ENCODE peak calls at places on chromosomes 7 and 10, in seven cellular contexts. G is GM23248, Z is hepatocyte, B is HCT116, Q is MM.1S, S is GM23338, X is PC-3. R is an unnamed sample.

GRCh38 chr10:133156674-133157579 is 3.1 kb upstream of the KNDC1 start:
- DNase-seq in X (no peak), G (no peak), Z (no peak), Q (no peak), B (no peak), S (no peak), R (no peak)

GRCh38 chr10:88800152-88801125 is 2.1 kb upstream of the LIPM start:
- DNase-seq in B (no peak), Q (no peak), G (peak; percentile 72), S (no peak), X (no peak), Z (no peak), R (no peak)

GRCh38 chr7:26937956-26938623 is 73.7 kb upstream of the SKAP2 start:
- DNase-seq in X (peak; percentile 16), B (no peak), Q (no peak), S (no peak), Z (peak; percentile 38), G (peak; percentile 55), R (no peak)

GRCh38 chr7:140230862-140231778 is 54.3 kb upstream of the KDM7A start:
- DNase-seq in Q (peak; percentile 55), Z (peak; percentile 42), G (peak; percentile 56), B (peak; percentile 40), S (peak; percentile 94), X (peak; percentile 63), R (peak; percentile 87)

GRCh38 chr10:12526311-12526710 is 177.0 kb downstream of the CAMK1D start:
- DNase-seq in B (no peak), X (no peak), Z (no peak), S (no peak), Q (no peak), G (no peak), R (no peak)

GRCh38 chr7:140870003-140870402 is 54.7 kb downstream of the BRAF start:
- DNase-seq in X (no peak), B (no peak), Q (no peak), G (no peak), S (no peak), Z (no peak), R (no peak)

GRCh38 chr7:44279286-44279685 is 46.1 kb downstream of the CAMK2B start:
- DNase-seq in G (no peak), B (no peak), X (no peak), Z (no peak), S (no peak), Q (no peak), R (peak; percentile 35)

GRCh38 chr7:26856481-26856880 is 7.9 kb downstream of the SKAP2 start:
- DNase-seq in G (peak; percentile 46), Z (no peak), X (no peak), S (no peak), B (no peak), Q (no peak), R (peak; percentile 7)

GRCh38 chr10:103427866-103428265 is 24.3 kb downstream of the CALHM2 start:
- DNase-seq in Z (no peak), B (no peak), S (no peak), Q (no peak), X (no peak), G (no peak), R (no peak)

GRCh38 chr10:100776671-100777070 is 31.3 kb downstream of the PAX2 start:
- DNase-seq in B (no peak), G (no peak), Z (no peak), Q (no peak), S (peak; percentile 53), X (no peak), R (no peak)

GRCh38 chr7:29119538-29119937 is 26.8 kb downstream of the CPVL start:
- DNase-seq in B (no peak), S (no peak), G (no peak), Q (no peak), Z (no peak), X (no peak), R (no peak)

GRCh38 chr10:44731271-44731670 is 179.9 kb upstream of the TMEM72 start:
- DNase-seq in B (no peak), Z (no peak), Q (peak; percentile 64), X (no peak), S (no peak), G (no peak), R (no peak)

GRCh38 chr10:91883549-91884542 is 25.4 kb downstream of the FGFBP3 start:
- DNase-seq in B (no peak), X (no peak), S (peak; percentile 55), Z (peak; percentile 69), Q (no peak), G (peak; percentile 75), R (peak; percentile 81)

GRCh38 chr7:155464183-155464582 is 6.3 kb downstream of the EN2 start:
- DNase-seq in G (no peak), Q (no peak), B (no peak), Z (no peak), X (no peak), S (no peak), R (no peak)

GRCh38 chr7:155461631-155462030 is 3.7 kb downstream of the EN2 start:
- DNase-seq in Q (no peak), G (no peak), S (no peak), B (no peak), Z (no peak), X (no peak), R (no peak)

GRCh38 chr7:155464948-155465739 is 7.2 kb downstream of the EN2 start:
- DNase-seq in S (no peak), X (no peak), B (no peak), Z (no peak), G (no peak), Q (no peak), R (peak; percentile 66)

GRCh38 chr7:155462163-155462735 is 4.3 kb downstream of the EN2 start:
- DNase-seq in X (no peak), Z (no peak), G (no peak), Q (no peak), B (no peak), S (no peak), R (no peak)

GRCh38 chr7:155463114-155463811 is 5.3 kb downstream of the EN2 start:
- DNase-seq in S (peak; percentile 58), G (no peak), B (no peak), Q (no peak), X (no peak), Z (no peak), R (peak; percentile 46)
- TF ChIP-seq EZH2 in S (peak; percentile 57), G (no peak), B (no peak), Q (no peak), X (no peak), Z (peak; percentile 35), R (peak; percentile 84)

DNA sequence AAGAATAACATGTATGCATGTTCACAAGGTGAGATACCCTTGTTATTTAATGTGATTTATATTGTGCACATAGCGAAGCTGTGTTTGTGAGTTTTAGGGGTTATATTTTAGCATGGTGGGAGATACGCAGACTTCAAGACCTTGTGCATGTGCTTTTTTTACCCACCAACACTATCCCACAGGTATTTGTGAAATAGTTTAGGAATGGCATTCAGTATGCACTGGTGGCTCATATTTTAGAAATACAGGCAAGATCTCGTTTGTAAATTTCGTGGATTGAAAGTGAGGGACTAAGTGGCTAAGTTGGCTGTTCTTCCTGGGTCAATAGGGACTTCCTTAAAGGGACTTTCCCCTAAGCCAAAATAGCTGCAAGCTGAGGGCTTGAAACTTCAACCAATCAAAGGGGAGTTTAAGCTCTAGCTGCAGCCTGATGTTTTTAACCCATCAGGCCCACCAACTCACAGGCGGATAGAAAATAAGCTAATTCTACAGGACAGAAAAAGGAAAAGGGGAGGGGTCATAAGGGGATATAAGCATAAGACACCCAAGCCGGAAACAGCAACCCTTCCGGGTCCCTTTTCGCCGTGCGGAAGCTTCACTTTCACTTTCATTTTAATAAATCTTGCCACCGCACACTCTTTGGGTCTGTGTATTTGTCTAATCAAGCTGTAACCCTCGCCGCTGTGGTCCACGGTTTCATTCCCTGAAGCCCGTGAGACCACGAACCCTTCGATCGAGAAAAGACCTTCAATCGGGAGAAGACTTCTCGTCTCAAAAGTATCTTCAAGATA is 291.0 kb downstream of the GPR158 start:
- DNase-seq in Q (no peak), S (no peak), Z (no peak), G (peak; percentile 0), B (peak; percentile 31), X (no peak), R (no peak)
- H3K4me2 ChIP-seq in Q (no peak overlapping the region), S (peak overlapping the region; percentile 15), Z (no peak overlapping the region), G (no peak overlapping the region), B (peak overlapping the region; percentile 70), X (peak overlapping the region; percentile 26), R (no peak overlapping the region)

DNA sequence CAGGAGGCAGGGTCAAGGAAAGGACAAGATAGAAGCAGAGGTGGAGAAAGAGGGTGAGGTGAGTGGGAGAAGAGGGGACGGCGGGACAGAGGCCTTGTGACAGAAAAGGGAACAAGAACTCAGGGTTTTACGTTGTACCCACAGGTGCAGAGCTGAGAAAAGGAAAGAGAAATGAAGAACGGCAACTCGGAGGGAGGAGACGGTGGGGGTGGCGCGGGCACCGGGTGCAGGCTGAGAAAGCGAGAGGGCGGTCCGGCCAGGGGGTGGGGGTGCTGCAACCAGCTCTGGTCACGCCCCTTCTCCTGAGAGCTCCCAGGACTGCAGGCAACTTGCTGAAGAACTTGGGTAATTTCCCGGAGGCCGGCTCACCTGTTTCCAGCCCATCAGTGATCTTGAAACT is 65.3 kb downstream of the CARD11 start:
- DNase-seq in Q (peak; percentile 95), G (no peak), S (peak; percentile 76), Z (peak; percentile 47), X (peak; percentile 18), B (no peak), R (no peak)
- TF ChIP-seq EZH2phosphoT487 in Q (no peak), G (no peak), S (no peak), Z (no peak), X (no peak), B (no peak), R (no peak)

GRCh38 chr7:1601956-1602355 is 32.1 kb upstream of the PSMG3 start:
- DNase-seq in X (no peak), Q (no peak), G (no peak), Z (no peak), S (no peak), B (no peak), R (no peak)

GRCh38 chr7:1602386-1602785 is 32.6 kb upstream of the PSMG3 start:
- DNase-seq in Z (no peak), X (no peak), G (no peak), B (no peak), Q (no peak), S (no peak), R (no peak)

GRCh38 chr7:1604383-1604782 is 34.6 kb upstream of the PSMG3 start:
- DNase-seq in B (no peak), G (no peak), Z (no peak), Q (no peak), S (no peak), X (no peak), R (no peak)

GRCh38 chr7:1607001-1607400 is 37.2 kb upstream of the PSMG3 start:
- DNase-seq in S (no peak), X (no peak), Q (no peak), G (no peak), Z (no peak), B (no peak), R (no peak)

DNA sequence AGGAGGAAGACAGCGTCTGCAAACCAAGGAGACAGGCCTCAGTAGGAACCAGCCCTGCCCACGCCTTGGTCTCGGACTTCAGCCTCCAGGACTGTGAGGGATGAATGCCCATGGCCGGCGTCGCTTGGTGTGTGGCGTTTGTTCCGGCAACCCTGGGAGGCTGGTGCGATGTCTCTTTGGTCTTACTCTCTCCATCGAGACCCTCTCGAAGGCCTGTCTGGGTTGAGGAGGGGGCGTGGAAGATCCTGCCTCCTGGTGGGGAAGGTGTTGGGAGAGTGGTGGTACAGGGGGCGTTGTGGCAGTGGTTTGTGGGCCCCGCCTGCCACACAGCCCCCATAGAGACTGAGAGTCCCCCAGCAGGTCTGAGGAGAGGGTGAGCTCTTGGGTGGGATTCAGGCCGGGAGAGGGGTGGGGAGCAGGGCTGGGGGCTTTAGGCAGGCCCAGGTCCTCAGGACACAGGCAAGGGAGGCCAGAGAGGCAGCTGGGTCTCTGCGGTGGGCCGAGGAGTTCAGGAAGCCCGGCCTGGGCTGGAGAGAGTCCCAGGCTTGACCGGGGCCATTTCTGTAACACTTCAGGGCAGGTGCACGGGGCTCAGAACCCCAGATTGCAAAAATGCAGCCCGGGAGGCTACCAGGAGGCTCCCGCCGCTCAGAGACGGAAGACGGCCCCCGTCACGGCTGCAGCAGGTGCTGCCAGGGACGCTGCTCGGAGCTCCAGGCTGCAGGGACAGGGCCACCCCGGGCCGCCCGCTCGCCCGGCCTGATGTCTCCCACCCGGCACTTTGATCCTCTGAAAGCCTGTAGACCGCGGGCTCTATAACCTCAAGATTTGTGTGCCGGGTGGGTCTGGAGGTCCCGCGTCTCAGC is 33.7 kb upstream of the PSMG3 start:
- DNase-seq in S (no peak), X (no peak), B (no peak), Z (no peak), G (no peak), Q (no peak), R (no peak)
- TF ChIP-seq EZH2 in S (no peak), X (no peak), B (no peak), Z (no peak), G (no peak), Q (no peak), R (no peak)

R was measured in neural progenitor cell.